ENCODE peak calls at places on chromosomes 6 and 20, in eight cellular contexts. B, Z, Y, W, H, D, E and S are unnamed samples.

GRCh38 chr6:46234156-46234556 is 63.4 kb upstream of the ENPP5 start:
- DNase-seq in B (no peak), Z (no peak), Y (no peak), W (no peak), H (peak; percentile 62), D (no peak), E (no peak), S (no peak)

GRCh38 chr20:10731190-10731955 is 57.6 kb upstream of the JAG1 start:
- DNase-seq in B (no peak), Z (peak; percentile 86), Y (no peak), W (no peak), H (no peak), D (no peak), E (no peak), S (peak; percentile 57)

GRCh38 chr6:135250751-135251356 is 69.7 kb downstream of the MYB start:
- DNase-seq in B (no peak), Z (no peak), Y (no peak), W (no peak), H (no peak), D (no peak), E (peak; percentile 76), S (no peak)

GRCh38 chr6:13769655-13770053 is 44.7 kb downstream of the MCUR1 start:
- DNase-seq in B (no peak), Z (no peak), Y (peak; percentile 15), W (no peak), H (no peak), D (no peak), E (peak; percentile 87), S (peak; percentile 79)

GRCh38 chr20:38873050-38873581 is 53.1 kb upstream of the FAM83D start:
- DNase-seq in B (no peak), Z (no peak), Y (no peak), W (no peak), H (no peak), D (no peak), E (no peak), S (no peak)

GRCh38 chr6:2712102-2712501 is 38.6 kb downstream of the MYLK4 start:
- DNase-seq in B (no peak), Z (no peak), Y (no peak), W (no peak), H (peak; percentile 71), D (no peak), E (no peak), S (no peak)

GRCh38 chr6:45650527-45651135 is 272.9 kb upstream of the SUPT3H start:
- DNase-seq in B (no peak), Z (peak; percentile 98), Y (no peak), W (no peak), H (no peak), D (peak; percentile 66), E (peak; percentile 1), S (no peak)

GRCh38 chr6:11236351-11236750 is 3.9 kb upstream of the NEDD9 start:
- DNase-seq in B (no peak), Z (no peak), Y (no peak), W (peak; percentile 61), H (no peak), D (no peak), E (no peak), S (no peak)

GRCh38 chr6:110285306-110286060 is 72.7 kb downstream of the METTL24 start:
- DNase-seq in B (no peak), Z (no peak), Y (no peak), W (no peak), H (no peak), D (no peak), E (no peak), S (no peak)

GRCh38 chr6:160750276-160750689 is 48.2 kb downstream of the PLG start:
- DNase-seq in B (no peak), Z (no peak), Y (no peak), W (no peak), H (no peak), D (no peak), E (peak; percentile 69), S (no peak)

GRCh38 chr6:32666420-32667300 is at the start of gene HLA-DQB1:
- DNase-seq in B (no peak), Z (no peak), Y (no peak), W (no peak), H (no peak), D (peak; percentile 35), E (peak; percentile 52), S (no peak)

GRCh38 chr6:101879782-101880181 is 486.3 kb downstream of the GRIK2 start:
- DNase-seq in B (no peak), Z (no peak), Y (no peak), W (no peak), H (no peak), D (no peak), E (no peak), S (no peak)

GRCh38 chr6:163837681-163838431 is 423.3 kb downstream of the QKI start:
- DNase-seq in B (no peak), Z (peak; percentile 56), Y (no peak), W (no peak), H (peak; percentile 48), D (peak; percentile 12), E (no peak), S (no peak)

GRCh38 chr6:52284131-52284459 is 447 bp downstream of the MCM3 start:
- DNase-seq in B (peak; percentile 58), Z (peak; percentile 25), Y (no peak), W (peak; percentile 42), H (peak; percentile 54), D (no peak), E (peak; percentile 72), S (no peak)

GRCh38 chr6:76837564-76837963 is 625.7 kb downstream of the HTR1B start:
- DNase-seq in B (peak; percentile 17), Z (no peak), Y (no peak), W (no peak), H (no peak), D (no peak), E (no peak), S (no peak)

GRCh38 chr6:137025786-137026730 is 18.7 kb downstream of the IL20RA start:
- DNase-seq in B (no peak), Z (peak; percentile 78), Y (no peak), W (no peak), H (no peak), D (no peak), E (no peak), S (no peak)

GRCh38 chr6:33857301-33858052 is 53.7 kb upstream of the MLN start:
- DNase-seq in B (no peak), Z (no peak), Y (no peak), W (no peak), H (no peak), D (no peak), E (no peak), S (no peak)

GRCh38 chr6:11494786-11495564 is 42.6 kb upstream of the TMEM170B start:
- DNase-seq in B (no peak), Z (peak; percentile 28), Y (no peak), W (no peak), H (no peak), D (no peak), E (no peak), S (no peak)

GRCh38 chr6:87482382-87482781 is 9.6 kb downstream of the SLC35A1 start:
- DNase-seq in B (no peak), Z (no peak), Y (no peak), W (no peak), H (no peak), D (no peak), E (no peak), S (no peak)

GRCh38 chr20:50588034-50588736 is 78.0 kb downstream of the PTPN1 start:
- DNase-seq in B (peak; percentile 79), Z (peak; percentile 39), Y (peak; percentile 80), W (peak; percentile 77), H (peak; percentile 88), D (peak; percentile 68), E (peak; percentile 97), S (peak; percentile 80)

GRCh38 chr20:33177866-33178265 is 9.9 kb downstream of the BPIFA2 start:
- DNase-seq in B (no peak), Z (no peak), Y (no peak), W (no peak), H (no peak), D (no peak), E (no peak), S (no peak)

GRCh38 chr6:105993769-105994521 is 92.2 kb upstream of the PRDM1 start:
- DNase-seq in B (peak; percentile 33), Z (peak; percentile 42), Y (peak; percentile 36), W (no peak), H (peak; percentile 64), D (peak; percentile 29), E (peak; percentile 72), S (no peak)

GRCh38 chr20:40720826-40721225 is 31.8 kb upstream of the MAFB start:
- DNase-seq in B (no peak), Z (no peak), Y (no peak), W (no peak), H (no peak), D (no peak), E (no peak), S (no peak)

GRCh38 chr6:145895802-145896201 is 68.4 kb downstream of the SHPRH start:
- DNase-seq in B (no peak), Z (no peak), Y (no peak), W (no peak), H (no peak), D (peak; percentile 40), E (no peak), S (no peak)

GRCh38 chr20:59720013-59720412 is 115.7 kb downstream of the PHACTR3 start:
- DNase-seq in B (no peak), Z (no peak), Y (no peak), W (no peak), H (no peak), D (no peak), E (no peak), S (no peak)
- H3K27me3 ChIP-seq in B (no peaks in the 10 kb centered on the region), Z (no peaks in the 10 kb centered on the region), Y (no peaks in the 10 kb centered on the region), W (no peaks in the 10 kb centered on the region), H (peaks cover 5% of the 10 kb centered on the region), D (no peaks in the 10 kb centered on the region), E (no peaks in the 10 kb centered on the region), S (no peaks in the 10 kb centered on the region)

GRCh38 chr20:1005452-1006027 is 3.4 kb upstream of the RSPO4 start:
- DNase-seq in B (no peak), Z (peak; percentile 15), Y (no peak), W (no peak), H (no peak), D (peak; percentile 36), E (peak; percentile 84), S (no peak)
- H3K27me3 ChIP-seq in B (no peaks in the 10 kb centered on the region), Z (peaks cover 19% of the 10 kb centered on the region), Y (peaks cover 46% of the 10 kb centered on the region), W (peaks cover 4% of the 10 kb centered on the region), H (peaks cover 12% of the 10 kb centered on the region), D (peaks cover 17% of the 10 kb centered on the region), E (peaks cover 26% of the 10 kb centered on the region), S (no peaks in the 10 kb centered on the region)

DNA sequence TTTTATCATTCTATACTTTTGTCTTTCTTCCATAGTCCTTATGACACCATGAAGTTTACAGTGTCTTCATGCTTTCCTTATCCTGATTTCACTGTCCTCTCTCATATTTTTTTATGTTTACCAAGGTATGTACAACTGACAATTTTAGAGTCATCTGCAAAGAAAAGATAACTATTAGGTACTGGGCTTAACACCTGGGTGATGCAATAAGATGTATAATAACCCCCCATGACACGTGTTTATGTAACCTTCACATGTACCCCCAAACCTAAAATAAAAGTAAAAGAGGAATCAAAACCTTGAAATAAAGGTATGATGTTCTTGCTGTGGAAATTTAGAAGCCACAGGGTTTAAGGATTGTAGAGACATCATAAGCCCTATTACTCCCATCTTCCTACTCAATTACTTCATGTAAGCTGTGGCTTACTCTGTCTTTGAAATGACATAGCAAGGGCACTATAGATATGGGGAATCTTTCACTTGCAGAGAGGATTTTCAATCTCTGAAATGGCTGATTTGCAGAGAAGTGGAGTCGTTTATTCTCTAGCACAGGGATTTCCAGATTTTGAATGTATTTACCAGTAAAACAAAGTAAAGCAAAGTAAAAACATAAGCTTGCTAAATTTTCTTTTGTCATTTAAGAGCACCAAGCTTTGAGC is 18.9 kb downstream of the OR2W1 start:
- DNase-seq in B (no peak), Z (no peak), Y (no peak), W (no peak), H (no peak), D (no peak), E (no peak), S (no peak)
- H3K27me3 ChIP-seq in B (no peaks in the 10 kb centered on the region), Z (no peaks in the 10 kb centered on the region), Y (peaks cover 11% of the 10 kb centered on the region), W (peaks cover 3% of the 10 kb centered on the region), H (no peaks in the 10 kb centered on the region), D (peaks cover 21% of the 10 kb centered on the region), E (no peaks in the 10 kb centered on the region), S (no peaks in the 10 kb centered on the region)

GRCh38 chr20:37611852-37612251 is 82.0 kb upstream of the CTNNBL1 start:
- DNase-seq in B (no peak), Z (no peak), Y (no peak), W (no peak), H (no peak), D (no peak), E (no peak), S (no peak)
- H3K27me3 ChIP-seq in B (no peaks in the 10 kb centered on the region), Z (no peaks in the 10 kb centered on the region), Y (no peaks in the 10 kb centered on the region), W (no peaks in the 10 kb centered on the region), H (peaks cover 2% of the 10 kb centered on the region), D (no peaks in the 10 kb centered on the region), E (no peaks in the 10 kb centered on the region), S (no peaks in the 10 kb centered on the region)